ENCODE peak calls at places on chromosomes 6 and 20, in six cellular contexts. B, A, S, H, E and R are unnamed samples.
A peak's percentile ranks its signal among the peaks of the same experiment; 100 is the strongest.

GRCh38 chr6:33983109-33983475 is 162.8 kb downstream of the GRM4 start:
- DNase-seq in H (peak; percentile 63), S (peak; percentile 61), A (no peak), B (peak; percentile 75), E (peak; percentile 74), R (peak; percentile 51)

GRCh38 chr6:33578588-33579011 is 1.5 kb downstream of the BAK1 start:
- DNase-seq in B (no peak), H (peak; percentile 46), S (no peak), A (no peak), E (peak; percentile 75), R (peak; percentile 86)

GRCh38 chr20:24777746-24778145 is 171.3 kb upstream of the CST7 start:
- DNase-seq in E (no peak), S (no peak), B (no peak), H (no peak), A (no peak), R (peak; percentile 33)

GRCh38 chr6:123467437-123467836 is 169.3 kb downstream of the TRDN start:
- DNase-seq in S (no peak), A (no peak), E (no peak), B (no peak), H (no peak), R (no peak)

GRCh38 chr6:118580585-118581419 is 32.7 kb downstream of the PLN start:
- DNase-seq in H (no peak), A (peak; percentile 68), B (peak; percentile 14), S (peak; percentile 72), E (no peak), R (no peak)

GRCh38 chr6:150667977-150668716 is 68.5 kb downstream of the PLEKHG1 start:
- DNase-seq in A (peak; percentile 93), B (peak; percentile 89), S (peak; percentile 96), H (peak; percentile 97), E (peak; percentile 92), R (no peak)

GRCh38 chr20:47316776-47317126 is 39.7 kb downstream of the ZMYND8 start:
- DNase-seq in E (no peak), S (no peak), B (no peak), A (no peak), H (no peak), R (no peak)

GRCh38 chr6:31615748-31616147 is 714 bp downstream of the AIF1 start:
- DNase-seq in H (no peak), B (no peak), A (no peak), S (no peak), E (no peak), R (peak; percentile 84)

GRCh38 chr6:73362869-73363536 is 545 bp downstream of the KHDC3L start:
- DNase-seq in H (no peak), B (no peak), A (no peak), S (no peak), E (no peak), R (no peak)

GRCh38 chr6:161168281-161168891 is 105.5 kb downstream of the AGPAT4 start:
- DNase-seq in B (no peak), E (no peak), A (peak; percentile 84), H (no peak), S (no peak), R (no peak)

GRCh38 chr6:139153876-139154275 is 19.0 kb downstream of the HECA start:
- DNase-seq in H (no peak), E (no peak), S (no peak), A (no peak), B (no peak), R (no peak)

GRCh38 chr6:56751604-56752003 is 108.9 kb upstream of the DST start:
- DNase-seq in B (no peak), H (no peak), S (no peak), E (no peak), A (no peak), R (no peak)

GRCh38 chr6:56752534-56752933 is 109.8 kb upstream of the DST start:
- DNase-seq in E (no peak), H (no peak), B (no peak), A (no peak), S (no peak), R (no peak)

GRCh38 chr6:56752009-56752408 is 109.3 kb upstream of the DST start:
- DNase-seq in B (no peak), E (no peak), A (no peak), S (no peak), H (no peak), R (no peak)

GRCh38 chr6:56746767-56747504 is 104.2 kb upstream of the DST start:
- DNase-seq in S (no peak), E (no peak), A (no peak), H (no peak), B (no peak), R (no peak)

GRCh38 chr6:56749632-56750151 is 107.0 kb upstream of the DST start:
- DNase-seq in S (no peak), H (no peak), A (peak; percentile 71), B (no peak), E (no peak), R (no peak)
- H3K27ac ChIP-seq in S (no peak overlapping the region), H (peak overlapping the region; percentile 12), A (no peak overlapping the region), B (no peak overlapping the region), E (peak overlapping the region; percentile 42), R (no peak overlapping the region)

GRCh38 chr6:93554018-93554417 is 134.7 kb upstream of the EPHA7 start:
- DNase-seq in S (no peak), H (no peak), B (no peak), A (no peak), E (no peak), R (no peak)

GRCh38 chr6:93550551-93551276 is 131.4 kb upstream of the EPHA7 start:
- DNase-seq in S (no peak), B (no peak), A (no peak), E (no peak), H (no peak), R (no peak)

DNA sequence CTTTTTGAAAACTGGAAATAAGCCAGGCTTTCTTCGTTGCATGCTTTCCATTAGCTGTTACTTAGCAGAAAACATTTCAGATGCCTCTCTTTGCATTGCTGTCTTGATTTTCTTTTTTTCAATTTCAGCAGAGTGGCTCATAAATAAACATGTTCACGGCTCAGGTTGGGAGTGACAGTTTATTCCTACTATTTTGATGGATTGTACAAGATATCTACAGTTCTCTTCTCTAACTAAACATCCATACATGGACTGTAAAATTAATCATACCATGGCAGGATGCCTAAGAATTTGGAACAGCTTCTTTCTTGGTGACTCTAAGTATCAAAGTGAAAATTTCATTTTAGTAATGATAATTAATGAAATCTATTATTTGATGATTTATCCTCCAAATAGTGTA is 130.5 kb upstream of the EPHA7 start:
- DNase-seq in A (no peak), E (no peak), S (no peak), H (no peak), B (no peak), R (no peak)
- TF ChIP-seq POLR2AphosphoS5 in A (no peak), E (no peak), S (no peak), H (no peak), B (no peak), R (no peak)

GRCh38 chr20:53737404-53738038 is 143.9 kb upstream of the ZNF217 start:
- DNase-seq in A (peak; percentile 13), H (no peak), E (no peak), B (no peak), S (no peak), R (no peak)

GRCh38 chr20:53736122-53736756 is 142.6 kb upstream of the ZNF217 start:
- DNase-seq in H (no peak), A (no peak), E (no peak), S (no peak), B (no peak), R (no peak)

GRCh38 chr20:53735536-53736050 is 142.0 kb upstream of the ZNF217 start:
- DNase-seq in S (no peak), H (no peak), B (no peak), E (no peak), A (peak; percentile 33), R (no peak)

GRCh38 chr20:53738039-53738944 is 144.7 kb upstream of the ZNF217 start:
- DNase-seq in S (peak; percentile 85), H (peak; percentile 85), E (peak; percentile 47), B (peak; percentile 94), A (no peak), R (no peak)

GRCh38 chr20:53736757-53737403 is 143.2 kb upstream of the ZNF217 start:
- DNase-seq in S (no peak), H (no peak), A (peak; percentile 14), E (no peak), B (no peak), R (no peak)
- H3K27ac ChIP-seq in S (peak overlapping the region; percentile 88), H (peak overlapping the region; percentile 89), A (no peak overlapping the region), E (peak overlapping the region; percentile 34), B (peak overlapping the region; percentile 86), R (peak overlapping the region; percentile 86)

DNA sequence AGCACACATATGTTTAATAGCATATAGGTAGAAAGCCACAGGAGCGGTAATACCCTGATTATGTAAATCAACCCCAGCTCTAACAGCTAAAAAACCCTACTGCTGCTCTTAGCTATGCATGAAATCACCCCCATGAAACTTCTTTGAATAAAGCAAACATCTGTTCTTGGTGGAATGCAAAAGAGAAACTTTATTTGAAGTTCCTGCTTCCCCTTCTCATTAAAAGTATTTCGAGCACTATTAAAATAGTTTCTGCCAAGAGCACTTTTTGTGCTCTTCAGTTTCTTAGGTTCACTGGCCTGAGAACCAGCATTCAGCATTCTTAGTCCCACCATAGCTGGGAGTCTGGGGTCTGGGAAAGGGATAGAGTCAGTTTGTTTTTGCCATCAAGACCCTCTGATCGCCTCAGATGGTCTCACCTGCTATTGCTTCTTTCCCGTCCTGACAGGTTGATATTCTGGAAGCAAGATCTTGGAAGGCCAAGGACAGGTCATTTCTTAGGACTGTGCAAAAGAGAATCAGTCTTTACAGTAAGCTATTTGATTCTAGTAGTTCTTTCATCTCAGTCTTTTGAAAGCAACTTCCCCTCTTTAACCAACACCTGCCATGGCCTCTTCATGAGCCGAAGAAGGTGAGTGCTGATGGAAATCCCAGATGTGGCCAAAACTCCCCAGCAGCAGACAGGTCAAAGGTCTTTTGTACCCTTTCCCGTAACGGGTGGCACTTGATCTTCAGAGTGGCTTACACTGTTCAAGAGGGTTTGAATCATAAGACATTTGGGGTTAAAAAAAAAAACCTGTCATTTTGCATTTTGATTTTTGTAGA is 76.5 kb upstream of the TMEM170B start:
- DNase-seq in B (no peak), E (no peak), H (no peak), A (no peak), S (no peak), R (no peak)
- TF ChIP-seq POLR2AphosphoS5 in B (no peak), E (no peak), H (no peak), A (no peak), S (no peak), R (no peak)

GRCh38 chr20:43853174-43853803 is 61.4 kb upstream of the TOX2 start:
- DNase-seq in H (no peak), B (no peak), S (no peak), A (no peak), E (no peak), R (no peak)

GRCh38 chr20:43844778-43845614 is 69.7 kb upstream of the TOX2 start:
- DNase-seq in A (peak; percentile 82), S (no peak), B (no peak), E (no peak), H (no peak), R (no peak)

GRCh38 chr20:43846516-43846905 is 68.1 kb upstream of the TOX2 start:
- DNase-seq in E (no peak), H (no peak), S (no peak), A (no peak), B (no peak), R (no peak)

GRCh38 chr20:43853918-43854317 is 60.7 kb upstream of the TOX2 start:
- DNase-seq in H (no peak), B (no peak), A (no peak), E (no peak), S (no peak), R (no peak)

GRCh38 chr20:43849496-43850197 is 65.0 kb upstream of the TOX2 start:
- DNase-seq in E (no peak), H (no peak), A (peak; percentile 61), S (no peak), B (peak; percentile 10), R (no peak)
- H3K27ac ChIP-seq in E (peak overlapping the region; percentile 61), H (peak overlapping the region; percentile 80), A (peak overlapping the region; percentile 67), S (peak overlapping the region; percentile 72), B (peak overlapping the region; percentile 78), R (no peak overlapping the region)